ENCODE peak calls at places on chromosomes 12 and 14, in seven cellular contexts. V is fibroblast of mammary gland, D is HL-60, M is cardiac fibroblast, W is pancreas, X is breast epithelium, H is mucosa of descending colon. A is an unnamed sample.

GRCh38 chr14:89544636-89545301 is 127.7 kb upstream of the FOXN3 start:
- DNase-seq in V (peak), D (no peak), M (peak), W (no peak), X (no peak), H (no peak), A (no peak)

GRCh38 chr12:59452746-59453145 is 143.1 kb upstream of the SLC16A7 start:
- DNase-seq in V (peak), D (no peak), M (peak), W (no peak), X (no peak), H (no peak), A (no peak)

GRCh38 chr12:122951406-122951805 is 14.9 kb downstream of the ABCB9 start:
- DNase-seq in V (peak), D (no peak), M (peak), W (no peak), X (no peak), H (no peak), A (no peak)

GRCh38 chr12:12859690-12860089 is 31.7 kb upstream of the GPRC5A start:
- DNase-seq in V (peak), D (no peak), M (peak), W (no peak), X (no peak), H (no peak), A (no peak)

GRCh38 chr12:53023-53734 is 13.4 kb upstream of the IQSEC3 start:
- DNase-seq in V (no peak), D (no peak), M (no peak), W (no peak), X (no peak), H (no peak), A (no peak)

GRCh38 chr12:124633269-124633953 is 66.0 kb upstream of the NCOR2 start:
- DNase-seq in V (peak), D (peak), M (peak), W (no peak), X (no peak), H (no peak), A (no peak)

GRCh38 chr14:35669782-35670181 is 135.8 kb downstream of the INSM2 start:
- DNase-seq in V (peak), D (no peak), M (peak), W (no peak), X (no peak), H (no peak), A (no peak)

GRCh38 chr12:76878899-76879709 is at the start of gene CSRP2:
- DNase-seq in V (peak), D (peak), M (peak), W (peak), X (peak), H (peak), A (peak)

GRCh38 chr12:97308576-97309198 is 153.9 kb upstream of the RMST start:
- DNase-seq in V (peak), D (peak), M (peak), W (no peak), X (no peak), H (no peak), A (no peak)
- TF ChIP-seq CTCF in V (peak), D (peak), M (peak), W (peak), X (peak), H (peak), A (peak)

DNA sequence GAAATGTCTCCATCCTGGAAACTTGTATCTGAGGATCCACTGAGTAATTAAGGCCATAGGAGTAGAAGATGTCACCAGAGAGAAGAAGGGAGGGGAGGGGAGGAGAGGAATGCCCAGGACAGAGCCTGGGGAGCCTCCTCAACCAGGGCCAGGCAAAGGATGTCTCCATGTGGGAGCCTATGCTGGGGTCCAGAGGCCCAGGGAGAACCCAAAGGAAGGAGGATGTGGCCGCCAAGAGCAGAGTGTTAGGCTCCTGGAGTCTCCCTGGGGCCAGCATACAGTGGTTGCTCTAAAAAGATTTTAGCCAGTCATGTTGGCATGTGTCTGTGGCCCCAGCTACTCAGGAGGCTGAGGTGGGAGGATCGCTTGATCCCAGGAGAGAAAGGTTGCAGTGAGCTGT is 92.6 kb downstream of the DICER1 start:
- DNase-seq in V (no peak), D (no peak), M (no peak), W (no peak), X (no peak), H (no peak), A (no peak)
- TF ChIP-seq CTCF in V (no peak), D (no peak), M (no peak), W (no peak), X (no peak), H (no peak), A (no peak)

GRCh38 chr12:50841654-50842531 is 833 bp upstream of the TMPRSS12 start:
- DNase-seq in V (no peak), D (no peak), M (no peak), W (no peak), X (no peak), H (no peak), A (no peak)
- TF ChIP-seq CTCF in V (no peak), D (no peak), M (no peak), W (no peak), X (no peak), H (no peak), A (no peak)

DNA sequence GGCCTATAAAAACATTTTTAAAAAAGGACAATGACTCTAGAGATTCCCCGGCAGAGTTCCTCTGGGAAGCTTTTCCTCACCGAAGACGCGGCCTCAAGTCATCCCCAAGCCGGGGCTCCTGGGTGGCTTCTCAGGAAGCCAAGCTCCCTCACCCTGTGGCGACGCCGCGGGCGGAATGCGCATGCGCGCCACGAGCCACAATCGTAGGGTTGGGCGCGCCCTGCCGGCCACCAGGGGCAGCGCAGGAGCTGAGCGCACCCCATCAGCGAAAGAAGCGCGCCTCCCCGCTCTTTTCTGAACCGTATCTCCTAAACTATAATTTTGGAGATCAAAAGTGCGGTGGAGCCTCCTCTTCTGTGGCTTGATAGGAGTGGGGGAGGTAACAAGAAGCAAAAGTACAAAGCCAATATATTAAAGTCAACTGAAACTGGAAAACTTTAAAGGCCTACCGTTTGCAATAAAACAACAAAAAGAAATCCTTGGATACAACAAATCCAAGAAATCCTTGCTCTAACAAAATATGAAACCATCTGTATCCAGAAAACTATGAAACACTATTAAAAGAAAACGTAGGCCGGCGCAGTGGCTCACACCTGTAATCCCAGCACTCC is 17.4 kb upstream of the CHFR start:
- DNase-seq in V (peak), D (no peak), M (peak), W (peak), X (peak), H (peak), A (peak)
- TF ChIP-seq CTCF in V (peak), D (no peak), M (peak), W (peak), X (peak), H (peak), A (peak)

GRCh38 chr12:96408993-96409392 is 8.8 kb upstream of the CDK17 start:
- DNase-seq in V (no peak), D (no peak), M (no peak), W (no peak), X (no peak), H (no peak), A (no peak)
- TF ChIP-seq CTCF in V (no peak), D (no peak), M (no peak), W (no peak), X (no peak), H (no peak), A (no peak)

GRCh38 chr14:68511727-68512047 is 281.2 kb downstream of the ZFP36L1 start:
- DNase-seq in V (no peak), D (no peak), M (no peak), W (no peak), X (no peak), H (no peak), A (no peak)

GRCh38 chr14:68509188-68509953 is 283.5 kb downstream of the ZFP36L1 start:
- DNase-seq in V (no peak), D (no peak), M (no peak), W (peak), X (no peak), H (no peak), A (peak)

GRCh38 chr14:68510201-68510600 is 282.7 kb downstream of the ZFP36L1 start:
- DNase-seq in V (peak), D (no peak), M (peak), W (peak), X (no peak), H (no peak), A (no peak)

GRCh38 chr14:68512088-68512487 is 280.8 kb downstream of the ZFP36L1 start:
- DNase-seq in V (peak), D (no peak), M (no peak), W (no peak), X (no peak), H (no peak), A (no peak)

GRCh38 chr14:68510951-68511726 is 281.7 kb downstream of the ZFP36L1 start:
- DNase-seq in V (no peak), D (no peak), M (no peak), W (no peak), X (no peak), H (no peak), A (no peak)
- TF ChIP-seq CTCF in V (no peak), D (no peak), M (no peak), W (no peak), X (no peak), H (no peak), A (no peak)

GRCh38 chr12:43501705-43502104 is 50.3 kb downstream of the ADAMTS20 start:
- DNase-seq in V (peak), D (no peak), M (peak), W (no peak), X (no peak), H (no peak), A (no peak)
- TF ChIP-seq CTCF in V (peak), D (peak), M (peak), W (no peak), X (no peak), H (no peak), A (peak)